ENCODE peak calls at places on chromosomes 5 and 9, in five cellular contexts. One of them, this sample, is unnamed.

GRCh38 chr9:125949721-125950465 is 202.7 kb downstream of the PBX3 start:
- DNase-seq in neural progenitor cell: no peak
- DNase-seq in heart left ventricle: no peak
- DNase-seq in psoas muscle: no peak
- DNase-seq in CD8-positive, alpha-beta memory T cell: no peak
- DNase-seq in this sample: no peak

GRCh38 chr5:92309336-92309991 is 926.3 kb upstream of the ARRDC3 start:
- DNase-seq in CD8-positive, alpha-beta memory T cell: no peak
- DNase-seq in heart left ventricle: no peak
- DNase-seq in psoas muscle: no peak
- DNase-seq in neural progenitor cell: peak
- DNase-seq in this sample: peak

GRCh38 chr5:149450199-149450598 is 71.1 kb upstream of the IL17B start:
- DNase-seq in heart left ventricle: peak
- DNase-seq in CD8-positive, alpha-beta memory T cell: no peak
- DNase-seq in neural progenitor cell: no peak
- DNase-seq in psoas muscle: peak
- DNase-seq in this sample: no peak

GRCh38 chr5:45692481-45692880 is 3.7 kb downstream of the HCN1 start:
- DNase-seq in CD8-positive, alpha-beta memory T cell: no peak
- DNase-seq in neural progenitor cell: no peak
- DNase-seq in heart left ventricle: no peak
- DNase-seq in psoas muscle: no peak
- DNase-seq in this sample: peak

GRCh38 chr9:11319477-11320060 is 706.8 kb upstream of the PTPRD start:
- DNase-seq in psoas muscle: no peak
- DNase-seq in CD8-positive, alpha-beta memory T cell: no peak
- DNase-seq in neural progenitor cell: peak
- DNase-seq in heart left ventricle: no peak
- DNase-seq in this sample: peak

GRCh38 chr5:96093890-96094381 is 132.3 kb upstream of the ELL2 start:
- DNase-seq in heart left ventricle: no peak
- DNase-seq in psoas muscle: no peak
- DNase-seq in neural progenitor cell: no peak
- DNase-seq in CD8-positive, alpha-beta memory T cell: no peak
- DNase-seq in this sample: no peak

GRCh38 chr9:84478996-84479395 is 138.4 kb upstream of the SLC28A3 start:
- DNase-seq in heart left ventricle: no peak
- DNase-seq in neural progenitor cell: no peak
- DNase-seq in psoas muscle: no peak
- DNase-seq in CD8-positive, alpha-beta memory T cell: no peak
- DNase-seq in this sample: no peak

GRCh38 chr5:139669681-139670368 is 21.7 kb downstream of the CXXC5 start:
- DNase-seq in heart left ventricle: no peak
- DNase-seq in CD8-positive, alpha-beta memory T cell: no peak
- DNase-seq in psoas muscle: no peak
- DNase-seq in neural progenitor cell: no peak
- DNase-seq in this sample: peak

GRCh38 chr9:88892729-88893128 is 98.5 kb upstream of the S1PR3 start:
- DNase-seq in heart left ventricle: no peak
- DNase-seq in psoas muscle: no peak
- DNase-seq in CD8-positive, alpha-beta memory T cell: no peak
- DNase-seq in neural progenitor cell: no peak
- DNase-seq in this sample: no peak

GRCh38 chr5:112682621-112683061 is 55.0 kb upstream of the APC start:
- DNase-seq in CD8-positive, alpha-beta memory T cell: no peak
- DNase-seq in neural progenitor cell: no peak
- DNase-seq in psoas muscle: no peak
- DNase-seq in heart left ventricle: no peak
- DNase-seq in this sample: no peak

GRCh38 chr9:2725929-2726328 is 8.6 kb downstream of the KCNV2 start:
- DNase-seq in CD8-positive, alpha-beta memory T cell: no peak
- DNase-seq in neural progenitor cell: no peak
- DNase-seq in psoas muscle: no peak
- DNase-seq in heart left ventricle: no peak
- DNase-seq in this sample: no peak

GRCh38 chr9:134793281-134793680 is 87.3 kb upstream of the FCN2 start:
- DNase-seq in neural progenitor cell: no peak
- DNase-seq in CD8-positive, alpha-beta memory T cell: no peak
- DNase-seq in psoas muscle: no peak
- DNase-seq in heart left ventricle: no peak
- DNase-seq in this sample: no peak

GRCh38 chr5:127536687-127537086 is 19.2 kb downstream of the PRRC1 start:
- DNase-seq in heart left ventricle: no peak
- DNase-seq in neural progenitor cell: no peak
- DNase-seq in psoas muscle: no peak
- DNase-seq in CD8-positive, alpha-beta memory T cell: no peak
- DNase-seq in this sample: peak

GRCh38 chr9:124239249-124240073 is 18.3 kb upstream of the NEK6 start:
- DNase-seq in neural progenitor cell: no peak
- DNase-seq in psoas muscle: no peak
- DNase-seq in heart left ventricle: no peak
- DNase-seq in CD8-positive, alpha-beta memory T cell: no peak
- DNase-seq in this sample: no peak

GRCh38 chr9:34961574-34962480 is 3.7 kb downstream of the PHF24 start:
- DNase-seq in psoas muscle: no peak
- DNase-seq in CD8-positive, alpha-beta memory T cell: no peak
- DNase-seq in neural progenitor cell: no peak
- DNase-seq in heart left ventricle: no peak
- DNase-seq in this sample: no peak

GRCh38 chr9:107667269-107667681 is 177.7 kb upstream of the KLF4 start:
- DNase-seq in psoas muscle: no peak
- DNase-seq in neural progenitor cell: no peak
- DNase-seq in CD8-positive, alpha-beta memory T cell: no peak
- DNase-seq in heart left ventricle: no peak
- DNase-seq in this sample: no peak

GRCh38 chr9:37371565-37372464 is 50.7 kb upstream of the GRHPR start:
- DNase-seq in neural progenitor cell: no peak
- DNase-seq in heart left ventricle: no peak
- DNase-seq in psoas muscle: no peak
- DNase-seq in CD8-positive, alpha-beta memory T cell: no peak
- DNase-seq in this sample: no peak

GRCh38 chr5:2549354-2549753 is 202.1 kb downstream of the IRX2 start:
- DNase-seq in heart left ventricle: no peak
- DNase-seq in CD8-positive, alpha-beta memory T cell: no peak
- DNase-seq in psoas muscle: no peak
- DNase-seq in neural progenitor cell: no peak
- DNase-seq in this sample: no peak

GRCh38 chr5:167720676-167721260 is 570.7 kb upstream of the WWC1 start:
- DNase-seq in psoas muscle: no peak
- DNase-seq in neural progenitor cell: no peak
- DNase-seq in heart left ventricle: no peak
- DNase-seq in CD8-positive, alpha-beta memory T cell: no peak
- DNase-seq in this sample: no peak

GRCh38 chr5:110932755-110933488 is 138.6 kb upstream of the TSLP start:
- DNase-seq in neural progenitor cell: no peak
- DNase-seq in heart left ventricle: no peak
- DNase-seq in psoas muscle: no peak
- DNase-seq in CD8-positive, alpha-beta memory T cell: no peak
- DNase-seq in this sample: no peak

GRCh38 chr9:93680445-93681315 is 104.3 kb downstream of the PHF2 start:
- DNase-seq in heart left ventricle: peak
- DNase-seq in psoas muscle: no peak
- DNase-seq in CD8-positive, alpha-beta memory T cell: no peak
- DNase-seq in neural progenitor cell: no peak
- DNase-seq in this sample: peak

GRCh38 chr9:706606-707451 is 134.7 kb upstream of the DMRT1 start:
- DNase-seq in heart left ventricle: peak
- DNase-seq in CD8-positive, alpha-beta memory T cell: peak
- DNase-seq in neural progenitor cell: peak
- DNase-seq in psoas muscle: peak
- DNase-seq in this sample: peak

GRCh38 chr9:8751531-8751930 is 952.0 kb upstream of the DMAC1 start:
- DNase-seq in CD8-positive, alpha-beta memory T cell: no peak
- DNase-seq in psoas muscle: no peak
- DNase-seq in neural progenitor cell: peak
- DNase-seq in heart left ventricle: no peak
- DNase-seq in this sample: no peak

GRCh38 chr9:124218438-124219289 is 39.1 kb upstream of the NEK6 start:
- DNase-seq in psoas muscle: peak
- DNase-seq in neural progenitor cell: no peak
- DNase-seq in CD8-positive, alpha-beta memory T cell: no peak
- DNase-seq in heart left ventricle: peak
- DNase-seq in this sample: no peak

GRCh38 chr5:118919016-118919415 is 69.3 kb downstream of the DTWD2 start:
- DNase-seq in heart left ventricle: no peak
- DNase-seq in CD8-positive, alpha-beta memory T cell: no peak
- DNase-seq in neural progenitor cell: no peak
- DNase-seq in psoas muscle: no peak
- DNase-seq in this sample: no peak

GRCh38 chr9:5846080-5846479 is 13.2 kb upstream of the ERMP1 start:
- DNase-seq in neural progenitor cell: no peak
- DNase-seq in psoas muscle: no peak
- DNase-seq in heart left ventricle: no peak
- DNase-seq in CD8-positive, alpha-beta memory T cell: no peak
- DNase-seq in this sample: no peak

DNA sequence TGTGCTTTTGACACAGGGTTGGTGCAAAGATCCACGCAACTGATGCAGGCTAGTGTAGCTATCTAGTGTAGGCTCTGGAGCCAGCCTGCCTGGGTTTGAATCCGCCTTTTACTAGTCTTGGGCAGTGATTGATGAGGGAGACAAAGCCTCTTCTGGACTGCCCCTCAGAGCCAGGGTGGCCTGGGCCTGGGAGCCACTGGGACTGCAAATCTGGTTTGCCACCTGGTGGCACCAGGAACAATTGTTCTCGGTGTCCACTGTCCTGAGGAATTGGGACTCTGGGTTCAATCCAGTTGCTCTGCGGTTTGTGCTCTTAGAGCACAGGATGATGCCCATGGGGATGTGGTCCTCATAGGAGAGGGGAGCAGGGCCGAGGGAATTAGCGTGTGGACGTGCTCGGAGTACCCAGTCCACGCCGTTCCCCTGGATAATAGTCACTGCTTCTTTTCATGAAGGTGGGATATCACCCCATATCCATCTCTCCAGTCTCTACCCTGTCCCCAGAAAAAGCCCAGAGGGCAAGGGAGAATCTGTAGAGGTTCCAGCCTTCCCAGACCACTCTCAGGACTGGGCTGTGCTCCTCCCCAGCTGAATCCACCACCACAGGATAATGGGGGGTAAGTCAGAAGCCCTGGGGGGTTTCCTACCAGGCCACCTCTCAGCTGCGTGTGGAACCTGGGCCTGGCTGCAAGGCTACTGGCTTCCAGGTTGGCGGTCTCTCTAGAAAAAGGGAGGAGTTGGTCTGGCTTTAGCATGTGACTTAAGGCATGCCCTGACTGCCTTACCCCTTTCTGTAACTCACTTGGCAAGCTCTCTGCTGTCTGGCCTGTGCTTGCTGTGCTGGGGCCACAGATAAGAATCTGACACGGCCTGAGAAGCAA is 1.9 kb downstream of the B4GALT7 start:
- DNase-seq in heart left ventricle: no peak
- DNase-seq in neural progenitor cell: peak
- DNase-seq in CD8-positive, alpha-beta memory T cell: no peak
- DNase-seq in psoas muscle: no peak
- DNase-seq in this sample: no peak
- H3K4me3 ChIP-seq in heart left ventricle: no peak
- H3K4me3 ChIP-seq in neural progenitor cell: no peak
- H3K4me3 ChIP-seq in CD8-positive, alpha-beta memory T cell: no peak
- H3K4me3 ChIP-seq in psoas muscle: peak
- H3K4me3 ChIP-seq in this sample: no peak

DNA sequence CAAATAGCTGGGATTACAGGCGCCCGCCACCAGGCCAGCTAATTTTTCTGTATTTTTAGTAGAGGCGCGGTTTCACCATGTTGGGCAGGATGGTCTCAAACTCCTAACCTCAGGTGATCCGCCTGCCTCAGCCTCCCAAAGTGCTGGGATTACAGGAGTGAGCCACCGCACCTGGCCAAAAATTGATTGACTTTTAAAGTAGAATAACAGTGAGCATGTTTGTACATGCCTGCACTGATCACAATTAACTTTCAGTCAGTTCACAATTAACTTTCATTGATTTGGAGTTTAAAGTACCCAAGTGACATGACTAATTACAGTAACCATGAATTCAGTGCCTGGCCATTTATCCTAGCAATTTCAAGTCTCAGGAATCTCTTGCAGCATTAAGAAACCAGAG is 61.3 kb downstream of the ANKH start:
- DNase-seq in neural progenitor cell: no peak
- DNase-seq in psoas muscle: no peak
- DNase-seq in CD8-positive, alpha-beta memory T cell: no peak
- DNase-seq in heart left ventricle: no peak
- DNase-seq in this sample: no peak
- H3K4me3 ChIP-seq in neural progenitor cell: no peak
- H3K4me3 ChIP-seq in psoas muscle: no peak
- H3K4me3 ChIP-seq in CD8-positive, alpha-beta memory T cell: peak
- H3K4me3 ChIP-seq in heart left ventricle: no peak
- H3K4me3 ChIP-seq in this sample: no peak

GRCh38 chr5:55691265-55692105 is 20.6 kb downstream of the SLC38A9 start:
- DNase-seq in CD8-positive, alpha-beta memory T cell: peak
- DNase-seq in neural progenitor cell: no peak
- DNase-seq in psoas muscle: no peak
- DNase-seq in heart left ventricle: no peak
- DNase-seq in this sample: peak
- H3K4me3 ChIP-seq in CD8-positive, alpha-beta memory T cell: no peak
- H3K4me3 ChIP-seq in neural progenitor cell: no peak
- H3K4me3 ChIP-seq in psoas muscle: peak
- H3K4me3 ChIP-seq in heart left ventricle: no peak
- H3K4me3 ChIP-seq in this sample: no peak

DNA sequence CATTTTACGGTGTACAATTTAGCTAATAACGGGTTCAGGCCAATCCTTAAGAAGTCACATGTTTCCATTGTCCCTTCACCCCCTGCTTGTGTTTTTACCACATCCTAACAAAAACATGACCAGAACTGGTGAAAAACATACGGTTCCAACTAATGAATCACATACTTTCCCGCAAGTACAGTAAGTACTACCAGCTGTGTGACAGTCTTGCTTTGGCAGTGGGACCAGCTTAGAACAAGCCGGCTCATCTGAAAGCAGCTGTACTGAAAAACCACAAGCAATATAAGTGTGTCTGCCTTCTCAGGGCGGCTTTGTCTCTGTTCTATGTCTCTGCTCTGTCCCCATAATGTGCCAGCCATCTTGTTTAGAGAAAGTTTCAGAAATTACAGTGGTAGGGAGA is 242.5 kb downstream of the BNC2 start:
- DNase-seq in CD8-positive, alpha-beta memory T cell: no peak
- DNase-seq in neural progenitor cell: no peak
- DNase-seq in psoas muscle: peak
- DNase-seq in heart left ventricle: no peak
- DNase-seq in this sample: no peak
- H3K4me3 ChIP-seq in CD8-positive, alpha-beta memory T cell: no peak
- H3K4me3 ChIP-seq in neural progenitor cell: no peak
- H3K4me3 ChIP-seq in psoas muscle: no peak
- H3K4me3 ChIP-seq in heart left ventricle: no peak
- H3K4me3 ChIP-seq in this sample: no peak

This sample was measured in H7.